ENCODE peak calls at places on chromosomes 13 and 19, in four cellular contexts. X is GM23338, M is IMR-90, Y is MM.1S. A is an unnamed sample.

GRCh38 chr13:112752711-112753541 is 63.1 kb downstream of the ATP11A start:
- DNase-seq in X (no peak), M (no peak), Y (no peak), A (no peak)

GRCh38 chr13:57763689-57764088 is 132.1 kb downstream of the PCDH17 start:
- DNase-seq in X (no peak), M (no peak), Y (no peak), A (no peak)

GRCh38 chr13:43261018-43261417 is 237.6 kb downstream of the DNAJC15 start:
- DNase-seq in X (no peak), M (peak; percentile 90), Y (no peak), A (no peak)

GRCh38 chr13:67273001-67273400 is 42.9 kb upstream of the PCDH9 start:
- DNase-seq in X (no peak), M (peak; percentile 20), Y (no peak), A (no peak)

GRCh38 chr13:34224877-34225276 is 406.9 kb downstream of the RFC3 start:
- DNase-seq in X (no peak), M (no peak), Y (no peak), A (no peak)

GRCh38 chr19:43474487-43474886 is 9.1 kb upstream of the LYPD3 start:
- DNase-seq in X (no peak), M (no peak), Y (no peak), A (no peak)

GRCh38 chr19:4310247-4311121 is 6.1 kb downstream of the FSD1 start:
- DNase-seq in X (peak; percentile 80), M (no peak), Y (no peak), A (no peak)

GRCh38 chr13:42894765-42895181 is 97.3 kb downstream of the EPSTI1 start:
- DNase-seq in X (no peak), M (peak; percentile 36), Y (no peak), A (peak; percentile 96)

GRCh38 chr13:51286135-51287002 is 53.1 kb upstream of the SERPINE3 start:
- DNase-seq in X (peak; percentile 91), M (peak; percentile 43), Y (peak; percentile 52), A (peak; percentile 73)

GRCh38 chr13:32001392-32001768 is 30.2 kb upstream of the FRY start:
- DNase-seq in X (peak; percentile 74), M (peak; percentile 41), Y (peak; percentile 41), A (peak; percentile 46)

GRCh38 chr13:77143325-77143907 is 116.5 kb upstream of the FBXL3 start:
- DNase-seq in X (no peak), M (peak; percentile 52), Y (no peak), A (no peak)

GRCh38 chr13:24176351-24177101 is 16.0 kb downstream of the SPATA13 start:
- DNase-seq in X (no peak), M (no peak), Y (no peak), A (peak; percentile 88)

GRCh38 chr13:41613984-41614581 is 156.7 kb downstream of the RGCC start:
- DNase-seq in X (no peak), M (peak; percentile 96), Y (no peak), A (peak; percentile 98)

GRCh38 chr19:1382250-1382649 is 1.5 kb upstream of the NDUFS7 start:
- DNase-seq in X (no peak), M (no peak), Y (no peak), A (no peak)

GRCh38 chr13:32060319-32060924 is 28.8 kb downstream of the FRY start:
- DNase-seq in X (no peak), M (peak; percentile 14), Y (no peak), A (no peak)

GRCh38 chr13:75468098-75468497 is 13.9 kb downstream of the TBC1D4 start:
- DNase-seq in X (no peak), M (peak; percentile 53), Y (no peak), A (no peak)

GRCh38 chr19:7799640-7800355 is 30.2 kb upstream of the EVI5L start:
- DNase-seq in X (peak; percentile 94), M (peak; percentile 81), Y (peak; percentile 63), A (peak; percentile 83)

GRCh38 chr13:77535448-77535847 is at the start of gene SCEL:
- DNase-seq in X (no peak), M (no peak), Y (no peak), A (no peak)

GRCh38 chr13:25654332-25654731 is 282.6 kb downstream of the ATP8A2 start:
- DNase-seq in X (no peak), M (no peak), Y (no peak), A (no peak)

GRCh38 chr13:79037197-79037596 is 368.9 kb downstream of the RBM26 start:
- DNase-seq in X (no peak), M (no peak), Y (no peak), A (no peak)

GRCh38 chr13:97306646-97307045 is 84.5 kb downstream of the MBNL2 start:
- DNase-seq in X (no peak), M (no peak), Y (no peak), A (no peak)

GRCh38 chr13:58429917-58430316 is 798.4 kb downstream of the PCDH17 start:
- DNase-seq in X (no peak), M (no peak), Y (no peak), A (no peak)

GRCh38 chr13:102097708-102098107 is 304.1 kb downstream of the FGF14 start:
- DNase-seq in X (no peak), M (no peak), Y (no peak), A (no peak)

GRCh38 chr13:113426591-113426986 is 26.7 kb downstream of the ADPRHL1 start:
- DNase-seq in X (no peak), M (no peak), Y (peak; percentile 91), A (no peak)

GRCh38 chr13:94710081-94710809 is 2.1 kb downstream of the SOX21 start:
- DNase-seq in X (peak; percentile 53), M (no peak), Y (no peak), A (peak; percentile 20)
- H3K4me2 ChIP-seq in X (peak overlapping the region; percentile 91), M (no peak overlapping the region), Y (peak overlapping the region; percentile 22), A (no peak overlapping the region)

GRCh38 chr19:6076675-6077463 is 33.4 kb downstream of the RFX2 start:
- DNase-seq in X (no peak), M (peak; percentile 91), Y (no peak), A (no peak)
- H3K4me3 ChIP-seq in X (no peak overlapping the region), M (no peak overlapping the region), Y (no peak overlapping the region), A (no peak overlapping the region)

GRCh38 chr19:15467734-15468214 is 3.4 kb upstream of the RASAL3 start:
- DNase-seq in X (no peak), M (no peak), Y (no peak), A (no peak)

GRCh38 chr19:15469513-15470297 is 5.4 kb upstream of the RASAL3 start:
- DNase-seq in X (peak; percentile 74), M (no peak), Y (no peak), A (no peak)

GRCh38 chr19:15468675-15469512 is 4.5 kb upstream of the RASAL3 start:
- DNase-seq in X (no peak), M (no peak), Y (no peak), A (peak; percentile 49)

GRCh38 chr19:15464394-15465385 is at the start of gene RASAL3:
- DNase-seq in X (peak; percentile 49), M (no peak), Y (peak; percentile 73), A (no peak)

DNA sequence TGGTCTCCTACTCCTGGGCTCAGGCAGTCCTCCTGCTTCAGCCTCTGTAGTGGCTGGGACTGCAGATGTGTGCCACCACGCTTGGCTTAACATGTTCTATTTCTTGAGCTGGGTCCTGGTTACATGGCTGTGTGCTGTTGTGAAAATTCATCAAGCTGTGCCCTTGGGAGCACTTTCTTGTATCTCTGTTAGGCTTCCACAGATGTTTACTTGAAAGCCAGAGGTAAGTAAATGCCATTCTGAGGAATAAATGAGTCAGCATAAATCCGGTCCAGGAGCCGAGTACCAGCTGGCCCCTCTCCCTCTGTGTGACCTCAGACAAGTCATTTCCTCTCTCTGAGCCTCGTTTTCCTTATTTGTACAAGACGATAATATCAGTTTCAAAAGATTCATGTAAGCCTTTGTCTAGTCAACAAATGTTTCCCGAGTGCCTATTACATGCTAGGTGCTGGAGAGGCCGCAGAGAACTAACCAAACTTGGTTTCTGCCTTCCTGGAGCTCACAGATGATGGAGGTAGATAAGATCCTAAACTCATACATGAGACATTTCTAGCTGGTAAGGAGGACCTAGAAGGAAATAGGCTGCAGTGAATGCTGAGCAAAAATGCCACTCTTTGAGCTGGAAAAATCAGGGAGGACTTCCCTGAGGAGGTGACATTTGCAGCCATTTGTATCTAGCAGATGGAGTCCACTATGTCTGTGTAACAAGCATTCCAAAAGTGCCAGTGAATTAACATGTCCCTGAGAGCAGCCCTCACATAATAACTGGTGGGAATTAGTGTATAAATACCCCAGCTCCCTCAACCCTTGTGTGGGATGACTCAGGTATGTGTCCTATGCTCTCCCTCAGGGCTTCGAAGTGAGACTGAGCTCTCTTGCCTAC is 2.7 kb upstream of the RASAL3 start:
- DNase-seq in X (no peak), M (peak; percentile 43), Y (peak; percentile 94), A (peak; percentile 99)
- H3K4me2 ChIP-seq in X (no peak overlapping the region), M (no peak overlapping the region), Y (peak overlapping the region; percentile 30), A (peak overlapping the region; percentile 6)

GRCh38 chr19:54411033-54411432 is 4.2 kb upstream of the TTYH1 start:
- DNase-seq in X (no peak), M (no peak), Y (no peak), A (no peak)

GRCh38 chr19:54415208-54415900 is at the start of gene TTYH1:
- DNase-seq in X (peak; percentile 66), M (no peak), Y (no peak), A (no peak)

GRCh38 chr19:54414156-54414555 is 1.1 kb upstream of the TTYH1 start:
- DNase-seq in X (no peak), M (no peak), Y (no peak), A (no peak)

GRCh38 chr19:54415901-54416621 is 797 bp downstream of the TTYH1 start:
- DNase-seq in X (no peak), M (no peak), Y (no peak), A (no peak)

DNA sequence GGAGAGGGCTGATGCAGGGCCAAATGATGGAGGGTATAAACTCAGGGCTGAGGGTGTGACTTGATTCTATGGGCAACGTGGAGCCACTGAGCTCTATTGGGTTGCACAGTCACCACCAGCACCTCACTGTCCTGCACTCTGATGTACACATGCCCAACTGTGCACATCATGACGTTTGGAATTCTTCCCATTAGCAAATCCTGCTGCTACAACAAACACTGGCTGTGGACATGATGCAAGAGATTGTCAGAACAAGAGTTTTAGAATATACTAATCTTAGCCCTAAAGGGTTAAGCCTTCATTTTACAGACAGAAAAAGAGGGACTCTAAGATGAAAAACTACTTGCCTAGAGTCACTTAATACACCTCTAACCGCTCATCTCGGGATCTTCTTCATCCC is 2.4 kb upstream of the TTYH1 start:
- DNase-seq in X (no peak), M (no peak), Y (no peak), A (no peak)
- H3K4me3 ChIP-seq in X (no peak overlapping the region), M (no peak overlapping the region), Y (no peak overlapping the region), A (no peak overlapping the region)

A was measured in endothelial cell of umbilical vein.